ENCODE peak calls at places on chromosome 19, in eight cellular contexts. One of them, this sample, is unnamed.

GRCh38 chr19:33426621-33427475 is 53.3 kb downstream of the CEBPG start:
- DNase-seq in NCI-H1417: peak
- DNase-seq in effector CD4-positive, alpha-beta T cell: no peak
- DNase-seq in HS-5: no peak
- DNase-seq in left ventricle myocardium inferior: no peak
- DNase-seq in tibial nerve: no peak
- DNase-seq in left ventricle myocardium superior: peak
- DNase-seq in endothelial cell: no peak
- DNase-seq in this sample: peak

GRCh38 chr19:31270897-31271568 is 78.2 kb downstream of the TSHZ3 start:
- DNase-seq in NCI-H1417: no peak
- DNase-seq in effector CD4-positive, alpha-beta T cell: no peak
- DNase-seq in HS-5: no peak
- DNase-seq in left ventricle myocardium inferior: no peak
- DNase-seq in tibial nerve: no peak
- DNase-seq in left ventricle myocardium superior: no peak
- DNase-seq in endothelial cell: no peak
- DNase-seq in this sample: no peak

GRCh38 chr19:11574689-11575088 is 2.8 kb downstream of the ACP5 start:
- DNase-seq in NCI-H1417: no peak
- DNase-seq in effector CD4-positive, alpha-beta T cell: no peak
- DNase-seq in HS-5: no peak
- DNase-seq in left ventricle myocardium inferior: no peak
- DNase-seq in tibial nerve: no peak
- DNase-seq in left ventricle myocardium superior: no peak
- DNase-seq in endothelial cell: no peak
- DNase-seq in this sample: no peak

GRCh38 chr19:35006342-35006998 is 6.3 kb downstream of the GRAMD1A start:
- DNase-seq in NCI-H1417: peak
- DNase-seq in effector CD4-positive, alpha-beta T cell: no peak
- DNase-seq in HS-5: peak
- DNase-seq in left ventricle myocardium inferior: no peak
- DNase-seq in tibial nerve: no peak
- DNase-seq in left ventricle myocardium superior: no peak
- DNase-seq in endothelial cell: no peak
- DNase-seq in this sample: peak

GRCh38 chr19:45496349-45496953 is 396 bp downstream of the RTN2 start:
- DNase-seq in NCI-H1417: peak
- DNase-seq in effector CD4-positive, alpha-beta T cell: no peak
- DNase-seq in HS-5: no peak
- DNase-seq in left ventricle myocardium inferior: no peak
- DNase-seq in tibial nerve: no peak
- DNase-seq in left ventricle myocardium superior: peak
- DNase-seq in endothelial cell: peak
- DNase-seq in this sample: peak

GRCh38 chr19:41821003-41821735 is 23.3 kb downstream of the LYPD4 start:
- DNase-seq in NCI-H1417: peak
- DNase-seq in effector CD4-positive, alpha-beta T cell: peak
- DNase-seq in HS-5: no peak
- DNase-seq in left ventricle myocardium inferior: no peak
- DNase-seq in tibial nerve: no peak
- DNase-seq in left ventricle myocardium superior: no peak
- DNase-seq in endothelial cell: peak
- DNase-seq in this sample: peak

GRCh38 chr19:44588753-44589112 is 24.6 kb upstream of the IGSF23 start:
- DNase-seq in NCI-H1417: no peak
- DNase-seq in effector CD4-positive, alpha-beta T cell: no peak
- DNase-seq in HS-5: no peak
- DNase-seq in left ventricle myocardium inferior: no peak
- DNase-seq in tibial nerve: no peak
- DNase-seq in left ventricle myocardium superior: no peak
- DNase-seq in endothelial cell: no peak
- DNase-seq in this sample: no peak

GRCh38 chr19:33805313-33805712 is 8.6 kb downstream of the KCTD15 start:
- DNase-seq in NCI-H1417: no peak
- DNase-seq in effector CD4-positive, alpha-beta T cell: no peak
- DNase-seq in HS-5: no peak
- DNase-seq in left ventricle myocardium inferior: no peak
- DNase-seq in tibial nerve: no peak
- DNase-seq in left ventricle myocardium superior: no peak
- DNase-seq in endothelial cell: no peak
- DNase-seq in this sample: no peak

GRCh38 chr19:18390075-18390909 is 4.3 kb downstream of the GDF15 start:
- DNase-seq in NCI-H1417: no peak
- DNase-seq in effector CD4-positive, alpha-beta T cell: no peak
- DNase-seq in HS-5: no peak
- DNase-seq in left ventricle myocardium inferior: no peak
- DNase-seq in tibial nerve: no peak
- DNase-seq in left ventricle myocardium superior: no peak
- DNase-seq in endothelial cell: no peak
- DNase-seq in this sample: no peak

GRCh38 chr19:3818479-3818878 is 32.3 kb upstream of the MATK start:
- DNase-seq in NCI-H1417: no peak
- DNase-seq in effector CD4-positive, alpha-beta T cell: no peak
- DNase-seq in HS-5: no peak
- DNase-seq in left ventricle myocardium inferior: no peak
- DNase-seq in tibial nerve: no peak
- DNase-seq in left ventricle myocardium superior: no peak
- DNase-seq in endothelial cell: no peak
- DNase-seq in this sample: peak

GRCh38 chr19:30226464-30227070 is 145.6 kb upstream of the ZNF536 start:
- DNase-seq in NCI-H1417: no peak
- DNase-seq in effector CD4-positive, alpha-beta T cell: no peak
- DNase-seq in HS-5: no peak
- DNase-seq in left ventricle myocardium inferior: no peak
- DNase-seq in tibial nerve: no peak
- DNase-seq in left ventricle myocardium superior: peak
- DNase-seq in endothelial cell: no peak
- DNase-seq in this sample: no peak

GRCh38 chr19:36112678-36113077 is 1.7 kb downstream of the OVOL3 start:
- DNase-seq in NCI-H1417: no peak
- DNase-seq in effector CD4-positive, alpha-beta T cell: no peak
- DNase-seq in HS-5: no peak
- DNase-seq in left ventricle myocardium inferior: no peak
- DNase-seq in tibial nerve: no peak
- DNase-seq in left ventricle myocardium superior: no peak
- DNase-seq in endothelial cell: no peak
- DNase-seq in this sample: no peak

GRCh38 chr19:55257461-55258411 is 1.1 kb downstream of the PPP6R1 start:
- DNase-seq in NCI-H1417: peak
- DNase-seq in effector CD4-positive, alpha-beta T cell: no peak
- DNase-seq in HS-5: no peak
- DNase-seq in left ventricle myocardium inferior: no peak
- DNase-seq in tibial nerve: no peak
- DNase-seq in left ventricle myocardium superior: no peak
- DNase-seq in endothelial cell: peak
- DNase-seq in this sample: peak

GRCh38 chr19:33752018-33752790 is 44.5 kb upstream of the KCTD15 start:
- DNase-seq in NCI-H1417: peak
- DNase-seq in effector CD4-positive, alpha-beta T cell: no peak
- DNase-seq in HS-5: no peak
- DNase-seq in left ventricle myocardium inferior: no peak
- DNase-seq in tibial nerve: no peak
- DNase-seq in left ventricle myocardium superior: no peak
- DNase-seq in endothelial cell: no peak
- DNase-seq in this sample: no peak

GRCh38 chr19:57708641-57709354 is at the start of gene ZNF154:
- DNase-seq in NCI-H1417: no peak
- DNase-seq in effector CD4-positive, alpha-beta T cell: no peak
- DNase-seq in HS-5: no peak
- DNase-seq in left ventricle myocardium inferior: peak
- DNase-seq in tibial nerve: no peak
- DNase-seq in left ventricle myocardium superior: peak
- DNase-seq in endothelial cell: peak
- DNase-seq in this sample: peak

GRCh38 chr19:57161985-57162544 is 5.2 kb downstream of the DUXA start:
- DNase-seq in NCI-H1417: no peak
- DNase-seq in effector CD4-positive, alpha-beta T cell: no peak
- DNase-seq in HS-5: no peak
- DNase-seq in left ventricle myocardium inferior: no peak
- DNase-seq in tibial nerve: no peak
- DNase-seq in left ventricle myocardium superior: no peak
- DNase-seq in endothelial cell: no peak
- DNase-seq in this sample: no peak

GRCh38 chr19:13172335-13173128 is 22.3 kb downstream of the IER2 start:
- DNase-seq in NCI-H1417: peak
- DNase-seq in effector CD4-positive, alpha-beta T cell: peak
- DNase-seq in HS-5: peak
- DNase-seq in left ventricle myocardium inferior: peak
- DNase-seq in tibial nerve: peak
- DNase-seq in left ventricle myocardium superior: peak
- DNase-seq in endothelial cell: no peak
- DNase-seq in this sample: peak

GRCh38 chr19:460877-461609 is at the start of gene SHC2:
- DNase-seq in NCI-H1417: peak
- DNase-seq in effector CD4-positive, alpha-beta T cell: no peak
- DNase-seq in HS-5: no peak
- DNase-seq in left ventricle myocardium inferior: peak
- DNase-seq in tibial nerve: no peak
- DNase-seq in left ventricle myocardium superior: peak
- DNase-seq in endothelial cell: peak
- DNase-seq in this sample: peak

GRCh38 chr19:15431396-15432017 is 12.7 kb upstream of the AKAP8L start:
- DNase-seq in NCI-H1417: no peak
- DNase-seq in effector CD4-positive, alpha-beta T cell: no peak
- DNase-seq in HS-5: no peak
- DNase-seq in left ventricle myocardium inferior: no peak
- DNase-seq in tibial nerve: no peak
- DNase-seq in left ventricle myocardium superior: no peak
- DNase-seq in endothelial cell: no peak
- DNase-seq in this sample: no peak

GRCh38 chr19:45099465-45100201 is 6.7 kb downstream of the PPP1R37 start:
- DNase-seq in NCI-H1417: peak
- DNase-seq in effector CD4-positive, alpha-beta T cell: no peak
- DNase-seq in HS-5: no peak
- DNase-seq in left ventricle myocardium inferior: no peak
- DNase-seq in tibial nerve: no peak
- DNase-seq in left ventricle myocardium superior: no peak
- DNase-seq in endothelial cell: no peak
- DNase-seq in this sample: no peak

GRCh38 chr19:49988433-49988832 is 27.5 kb upstream of the SIGLEC11 start:
- DNase-seq in NCI-H1417: no peak
- DNase-seq in effector CD4-positive, alpha-beta T cell: no peak
- DNase-seq in HS-5: peak
- DNase-seq in left ventricle myocardium inferior: no peak
- DNase-seq in tibial nerve: no peak
- DNase-seq in left ventricle myocardium superior: no peak
- DNase-seq in endothelial cell: no peak
- DNase-seq in this sample: no peak

GRCh38 chr19:40467007-40467565 is 285 bp downstream of the SPTBN4 start:
- DNase-seq in NCI-H1417: no peak
- DNase-seq in effector CD4-positive, alpha-beta T cell: no peak
- DNase-seq in HS-5: no peak
- DNase-seq in left ventricle myocardium inferior: no peak
- DNase-seq in tibial nerve: no peak
- DNase-seq in left ventricle myocardium superior: peak
- DNase-seq in endothelial cell: no peak
- DNase-seq in this sample: peak

GRCh38 chr19:13029893-13030292 is 34.6 kb downstream of the NFIX start:
- DNase-seq in NCI-H1417: no peak
- DNase-seq in effector CD4-positive, alpha-beta T cell: no peak
- DNase-seq in HS-5: no peak
- DNase-seq in left ventricle myocardium inferior: no peak
- DNase-seq in tibial nerve: no peak
- DNase-seq in left ventricle myocardium superior: peak
- DNase-seq in endothelial cell: peak
- DNase-seq in this sample: no peak

GRCh38 chr19:1266818-1267440 is 2.2 kb upstream of the CIRBP start:
- DNase-seq in NCI-H1417: peak
- DNase-seq in effector CD4-positive, alpha-beta T cell: peak
- DNase-seq in HS-5: no peak
- DNase-seq in left ventricle myocardium inferior: peak
- DNase-seq in tibial nerve: no peak
- DNase-seq in left ventricle myocardium superior: peak
- DNase-seq in endothelial cell: peak
- DNase-seq in this sample: peak

GRCh38 chr19:5358173-5358800 is 17.7 kb upstream of the PTPRS start:
- DNase-seq in NCI-H1417: peak
- DNase-seq in effector CD4-positive, alpha-beta T cell: no peak
- DNase-seq in HS-5: no peak
- DNase-seq in left ventricle myocardium inferior: no peak
- DNase-seq in tibial nerve: no peak
- DNase-seq in left ventricle myocardium superior: no peak
- DNase-seq in endothelial cell: no peak
- DNase-seq in this sample: peak

GRCh38 chr19:9962623-9963290 is 26.4 kb upstream of the OLFM2 start:
- DNase-seq in NCI-H1417: no peak
- DNase-seq in effector CD4-positive, alpha-beta T cell: no peak
- DNase-seq in HS-5: no peak
- DNase-seq in left ventricle myocardium inferior: no peak
- DNase-seq in tibial nerve: no peak
- DNase-seq in left ventricle myocardium superior: no peak
- DNase-seq in endothelial cell: no peak
- DNase-seq in this sample: no peak

GRCh38 chr19:4902796-4903195 is at the start of gene ARRDC5:
- DNase-seq in NCI-H1417: no peak
- DNase-seq in effector CD4-positive, alpha-beta T cell: no peak
- DNase-seq in HS-5: no peak
- DNase-seq in left ventricle myocardium inferior: no peak
- DNase-seq in tibial nerve: no peak
- DNase-seq in left ventricle myocardium superior: no peak
- DNase-seq in endothelial cell: no peak
- DNase-seq in this sample: no peak

GRCh38 chr19:14333101-14333871 is 48.0 kb upstream of the ADGRE5 start:
- DNase-seq in NCI-H1417: no peak
- DNase-seq in effector CD4-positive, alpha-beta T cell: no peak
- DNase-seq in HS-5: no peak
- DNase-seq in left ventricle myocardium inferior: peak
- DNase-seq in tibial nerve: no peak
- DNase-seq in left ventricle myocardium superior: peak
- DNase-seq in endothelial cell: peak
- DNase-seq in this sample: peak

GRCh38 chr19:40771101-40771539 is 4.2 kb upstream of the MIA start:
- DNase-seq in NCI-H1417: peak
- DNase-seq in effector CD4-positive, alpha-beta T cell: no peak
- DNase-seq in HS-5: no peak
- DNase-seq in left ventricle myocardium inferior: no peak
- DNase-seq in tibial nerve: no peak
- DNase-seq in left ventricle myocardium superior: no peak
- DNase-seq in endothelial cell: no peak
- DNase-seq in this sample: no peak

GRCh38 chr19:58305932-58306323 is 751 bp downstream of the ERVK3-1 start:
- DNase-seq in NCI-H1417: no peak
- DNase-seq in effector CD4-positive, alpha-beta T cell: no peak
- DNase-seq in HS-5: no peak
- DNase-seq in left ventricle myocardium inferior: no peak
- DNase-seq in tibial nerve: no peak
- DNase-seq in left ventricle myocardium superior: no peak
- DNase-seq in endothelial cell: no peak
- DNase-seq in this sample: no peak

GRCh38 chr19:5541456-5541855 is 26.3 kb downstream of the TINCR start:
- DNase-seq in NCI-H1417: no peak
- DNase-seq in effector CD4-positive, alpha-beta T cell: no peak
- DNase-seq in HS-5: no peak
- DNase-seq in left ventricle myocardium inferior: no peak
- DNase-seq in tibial nerve: no peak
- DNase-seq in left ventricle myocardium superior: no peak
- DNase-seq in endothelial cell: no peak
- DNase-seq in this sample: peak

GRCh38 chr19:5697022-5697889 is 7.2 kb downstream of the RPL36 start:
- DNase-seq in NCI-H1417: no peak
- DNase-seq in effector CD4-positive, alpha-beta T cell: no peak
- DNase-seq in HS-5: no peak
- DNase-seq in left ventricle myocardium inferior: no peak
- DNase-seq in tibial nerve: no peak
- DNase-seq in left ventricle myocardium superior: no peak
- DNase-seq in endothelial cell: no peak
- DNase-seq in this sample: no peak

GRCh38 chr19:5567971-5568407 is 236 bp upstream of the TINCR start:
- DNase-seq in NCI-H1417: no peak
- DNase-seq in effector CD4-positive, alpha-beta T cell: no peak
- DNase-seq in HS-5: no peak
- DNase-seq in left ventricle myocardium inferior: no peak
- DNase-seq in tibial nerve: no peak
- DNase-seq in left ventricle myocardium superior: no peak
- DNase-seq in endothelial cell: no peak
- DNase-seq in this sample: no peak

GRCh38 chr19:33302175-33302973 is at the start of gene CEBPA:
- DNase-seq in NCI-H1417: peak
- DNase-seq in effector CD4-positive, alpha-beta T cell: peak
- DNase-seq in HS-5: peak
- DNase-seq in left ventricle myocardium inferior: peak
- DNase-seq in tibial nerve: peak
- DNase-seq in left ventricle myocardium superior: peak
- DNase-seq in endothelial cell: peak
- DNase-seq in this sample: peak

This sample was measured in cardiac muscle cell.